ENCODE peak calls at places on chromosome 2, in six cellular contexts. One of them, this sample, is unnamed.

GRCh38 chr2:85794038-85794441 is 40.2 kb downstream of the ATOH8 start:
- DNase-seq in RPMI7951: peak; percentile 53
- DNase-seq in GM06990: no peak
- DNase-seq in AG08395: no peak
- DNase-seq in left cardiac atrium: no peak
- DNase-seq in left ventricle myocardium inferior: no peak
- DNase-seq in this sample: no peak

GRCh38 chr2:108271691-108272253 is 16.9 kb upstream of the SULT1C2 start:
- DNase-seq in left cardiac atrium: no peak
- DNase-seq in AG08395: peak; percentile 7
- DNase-seq in left ventricle myocardium inferior: no peak
- DNase-seq in RPMI7951: peak; percentile 86
- DNase-seq in GM06990: no peak
- DNase-seq in this sample: no peak

GRCh38 chr2:102707796-102708713 is 53.8 kb upstream of the TMEM182 start:
- DNase-seq in left ventricle myocardium inferior: no peak
- DNase-seq in RPMI7951: no peak
- DNase-seq in AG08395: no peak
- DNase-seq in GM06990: no peak
- DNase-seq in left cardiac atrium: no peak
- DNase-seq in this sample: no peak

GRCh38 chr2:236535024-236535423 is 34.6 kb upstream of the ACKR3 start:
- DNase-seq in RPMI7951: peak; percentile 77
- DNase-seq in GM06990: no peak
- DNase-seq in left ventricle myocardium inferior: no peak
- DNase-seq in left cardiac atrium: no peak
- DNase-seq in AG08395: no peak
- DNase-seq in this sample: no peak

GRCh38 chr2:12257476-12257875 is 459.3 kb upstream of the TRIB2 start:
- DNase-seq in left ventricle myocardium inferior: no peak
- DNase-seq in GM06990: no peak
- DNase-seq in left cardiac atrium: peak; percentile 22
- DNase-seq in AG08395: no peak
- DNase-seq in RPMI7951: no peak
- DNase-seq in this sample: no peak

GRCh38 chr2:205811387-205811786 is 129.1 kb downstream of the NRP2 start:
- DNase-seq in left ventricle myocardium inferior: no peak
- DNase-seq in RPMI7951: no peak
- DNase-seq in AG08395: no peak
- DNase-seq in GM06990: no peak
- DNase-seq in left cardiac atrium: no peak
- DNase-seq in this sample: no peak

GRCh38 chr2:42622943-42623676 is 54.7 kb downstream of the MTA3 start:
- DNase-seq in left ventricle myocardium inferior: no peak
- DNase-seq in GM06990: no peak
- DNase-seq in AG08395: no peak
- DNase-seq in RPMI7951: no peak
- DNase-seq in left cardiac atrium: no peak
- DNase-seq in this sample: no peak

GRCh38 chr2:75007819-75008218 is 49.4 kb downstream of the POLE4 start:
- DNase-seq in RPMI7951: no peak
- DNase-seq in GM06990: no peak
- DNase-seq in left cardiac atrium: no peak
- DNase-seq in AG08395: no peak
- DNase-seq in left ventricle myocardium inferior: no peak
- DNase-seq in this sample: no peak

GRCh38 chr2:19664651-19665050 is 237.1 kb downstream of the TTC32 start:
- DNase-seq in left ventricle myocardium inferior: no peak
- DNase-seq in RPMI7951: peak; percentile 67
- DNase-seq in left cardiac atrium: no peak
- DNase-seq in AG08395: no peak
- DNase-seq in GM06990: no peak
- DNase-seq in this sample: no peak

This sample was measured in GM10248.